ENCODE peak calls at places on chromosome 10, in eight cellular contexts. U is tibial nerve, T is sigmoid colon, B is suprapubic skin, P is foreskin fibroblast, X is choroid plexus epithelial cell, Z is WERI-Rb-1, O is K562. E is an unnamed sample.

GRCh38 chr10:90413196-90413595 is 444.6 kb downstream of the HTR7 start:
- DNase-seq in U (no peak), T (no peak), B (no peak), P (peak; percentile 44), X (peak; percentile 65), Z (no peak), O (no peak), E (no peak)

GRCh38 chr10:109062371-109062770 is 860.9 kb downstream of the XPNPEP1 start:
- DNase-seq in U (no peak), T (no peak), B (no peak), P (peak; percentile 2), X (peak; percentile 53), Z (peak; percentile 10), O (no peak), E (peak; percentile 17)

GRCh38 chr10:62047960-62048383 is 146.5 kb downstream of the ARID5B start:
- DNase-seq in U (no peak), T (peak; percentile 73), B (no peak), P (no peak), X (peak; percentile 52), Z (no peak), O (no peak), E (no peak)

GRCh38 chr10:7804216-7804615 is 14.1 kb upstream of the TAF3 start:
- DNase-seq in U (no peak), T (no peak), B (no peak), P (no peak), X (no peak), Z (no peak), O (no peak), E (no peak)

GRCh38 chr10:6134099-6134880 is 45.5 kb downstream of the RBM17 start:
- DNase-seq in U (no peak), T (peak; percentile 51), B (no peak), P (no peak), X (no peak), Z (no peak), O (no peak), E (no peak)

GRCh38 chr10:69567920-69568319 is 5.3 kb downstream of the NEUROG3 start:
- DNase-seq in U (no peak), T (no peak), B (no peak), P (peak; percentile 79), X (peak; percentile 77), Z (no peak), O (peak; percentile 70), E (peak; percentile 33)

GRCh38 chr10:71323407-71323806 is 4.3 kb downstream of the SLC29A3 start:
- DNase-seq in U (no peak), T (no peak), B (no peak), P (peak; percentile 54), X (peak; percentile 55), Z (peak; percentile 42), O (peak; percentile 81), E (peak; percentile 26)

GRCh38 chr10:96658844-96659243 is 61.5 kb downstream of the PIK3AP1 start:
- DNase-seq in U (no peak), T (no peak), B (no peak), P (no peak), X (no peak), Z (no peak), O (no peak), E (no peak)

GRCh38 chr10:89391882-89392756 is at the start of gene IFIT1:
- DNase-seq in U (no peak), T (peak; percentile 81), B (no peak), P (peak; percentile 87), X (peak; percentile 98), Z (no peak), O (peak; percentile 51), E (peak; percentile 90)

GRCh38 chr10:12321641-12322040 is 27.7 kb upstream of the CAMK1D start:
- DNase-seq in U (no peak), T (no peak), B (no peak), P (no peak), X (no peak), Z (no peak), O (no peak), E (no peak)

GRCh38 chr10:51950371-51950995 is 251.1 kb upstream of the CSTF2T start:
- DNase-seq in U (no peak), T (no peak), B (no peak), P (no peak), X (no peak), Z (no peak), O (no peak), E (no peak)

GRCh38 chr10:45378866-45379265 is 4.8 kb downstream of the ALOX5 start:
- DNase-seq in U (no peak), T (no peak), B (no peak), P (no peak), X (no peak), Z (peak; percentile 18), O (no peak), E (no peak)

GRCh38 chr10:47038881-47039557 is 127.8 kb downstream of the PTPN20 start:
- DNase-seq in U (no peak), T (peak; percentile 25), B (no peak), P (no peak), X (no peak), Z (peak; percentile 92), O (peak; percentile 16), E (no peak)

GRCh38 chr10:75683158-75683557 is 251.7 kb downstream of the LRMDA start:
- DNase-seq in U (no peak), T (peak; percentile 84), B (no peak), P (no peak), X (no peak), Z (no peak), O (no peak), E (no peak)

GRCh38 chr10:30042820-30043219 is 16.6 kb downstream of the JCAD start:
- DNase-seq in U (no peak), T (no peak), B (no peak), P (no peak), X (no peak), Z (no peak), O (no peak), E (no peak)

GRCh38 chr10:88028654-88029053 is 165.2 kb downstream of the PTEN start:
- DNase-seq in U (no peak), T (no peak), B (no peak), P (no peak), X (no peak), Z (peak; percentile 11), O (no peak), E (no peak)

GRCh38 chr10:114920459-114920858 is 17.5 kb upstream of the TRUB1 start:
- DNase-seq in U (no peak), T (no peak), B (no peak), P (no peak), X (no peak), Z (no peak), O (no peak), E (no peak)

GRCh38 chr10:86664370-86665217 is 3.7 kb upstream of the LDB3 start:
- DNase-seq in U (no peak), T (no peak), B (no peak), P (peak; percentile 31), X (no peak), Z (no peak), O (no peak), E (no peak)

DNA sequence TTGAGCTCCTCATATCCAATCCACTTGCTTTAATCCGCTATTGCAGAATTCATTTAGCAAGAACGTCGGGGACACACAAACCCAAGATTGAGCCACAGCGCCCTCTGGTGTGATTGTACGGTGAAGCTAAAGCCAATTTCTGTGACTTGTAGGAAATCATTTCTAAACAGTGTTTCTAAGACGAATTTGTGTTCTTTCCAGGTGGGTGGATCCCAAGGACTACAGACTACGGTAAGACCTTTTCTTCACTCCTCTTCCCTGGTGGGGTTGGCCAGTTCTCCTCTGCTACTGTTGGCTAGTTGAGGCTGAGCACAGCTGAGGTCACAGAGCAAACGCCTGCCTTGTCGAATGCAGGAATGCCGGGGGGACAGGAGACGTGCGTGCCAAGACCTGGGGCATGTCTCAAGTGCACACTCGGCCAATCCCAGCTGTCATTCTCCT is 5.2 kb downstream of the DMBT1 start:
- DNase-seq in U (peak; percentile 80), T (peak; percentile 88), B (peak; percentile 90), P (peak; percentile 92), X (peak; percentile 93), Z (peak; percentile 83), O (peak; percentile 63), E (peak; percentile 60)
- TF ChIP-seq CTCF in U (peak; percentile 83), T (peak; percentile 75), B (peak; percentile 73), P (peak; percentile 79), X (peak; percentile 94), Z (peak; percentile 81), O (peak; percentile 65), E (peak; percentile 89)

DNA sequence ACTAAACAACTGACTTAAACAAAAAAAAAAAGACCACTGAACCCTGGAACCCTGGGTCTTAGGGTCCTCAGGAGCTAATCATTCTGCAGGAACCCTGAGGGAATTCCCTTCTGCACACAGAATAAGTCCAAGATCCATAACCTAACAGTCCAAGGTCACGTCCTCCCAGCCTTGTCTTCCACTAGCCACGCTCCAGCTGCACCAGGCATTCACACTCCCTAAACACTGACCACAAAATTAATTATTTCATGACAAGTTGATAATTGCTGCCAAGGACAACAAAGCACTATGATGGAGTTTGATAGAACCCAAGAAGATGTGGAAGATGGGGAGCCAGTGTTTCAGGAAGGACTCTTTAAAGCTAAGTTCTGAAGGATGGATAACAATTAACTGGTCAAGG is 130.6 kb downstream of the SH3PXD2A start:
- DNase-seq in U (no peak), T (no peak), B (no peak), P (no peak), X (no peak), Z (no peak), O (no peak), E (no peak)
- TF ChIP-seq CTCF in U (no peak), T (no peak), B (no peak), P (no peak), X (no peak), Z (no peak), O (no peak), E (no peak)

DNA sequence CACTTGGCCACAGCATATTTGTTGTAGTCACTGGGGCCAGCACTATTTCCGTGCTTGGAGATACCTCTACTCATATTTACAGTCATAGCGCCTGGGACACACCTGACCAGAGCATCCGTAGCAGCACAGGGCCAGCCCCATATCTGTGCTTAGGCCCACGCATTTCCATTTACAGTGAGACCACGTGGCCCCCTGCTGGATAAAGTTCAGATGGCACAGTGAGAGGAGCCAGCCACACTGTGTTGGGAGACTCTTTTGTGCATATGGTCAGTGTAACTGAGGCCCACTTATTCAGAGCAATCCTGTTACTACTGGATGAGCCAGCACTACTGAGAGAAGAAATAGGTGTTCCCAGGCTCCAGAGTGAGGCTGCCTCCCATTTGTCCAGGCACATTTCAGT is 455.3 kb downstream of the REEP3 start:
- DNase-seq in U (no peak), T (no peak), B (no peak), P (no peak), X (peak; percentile 38), Z (peak; percentile 77), O (peak; percentile 67), E (no peak)
- TF ChIP-seq CTCF in U (peak; percentile 32), T (peak; percentile 12), B (no peak), P (peak; percentile 43), X (peak; percentile 61), Z (peak; percentile 77), O (peak; percentile 76), E (peak; percentile 62)

DNA sequence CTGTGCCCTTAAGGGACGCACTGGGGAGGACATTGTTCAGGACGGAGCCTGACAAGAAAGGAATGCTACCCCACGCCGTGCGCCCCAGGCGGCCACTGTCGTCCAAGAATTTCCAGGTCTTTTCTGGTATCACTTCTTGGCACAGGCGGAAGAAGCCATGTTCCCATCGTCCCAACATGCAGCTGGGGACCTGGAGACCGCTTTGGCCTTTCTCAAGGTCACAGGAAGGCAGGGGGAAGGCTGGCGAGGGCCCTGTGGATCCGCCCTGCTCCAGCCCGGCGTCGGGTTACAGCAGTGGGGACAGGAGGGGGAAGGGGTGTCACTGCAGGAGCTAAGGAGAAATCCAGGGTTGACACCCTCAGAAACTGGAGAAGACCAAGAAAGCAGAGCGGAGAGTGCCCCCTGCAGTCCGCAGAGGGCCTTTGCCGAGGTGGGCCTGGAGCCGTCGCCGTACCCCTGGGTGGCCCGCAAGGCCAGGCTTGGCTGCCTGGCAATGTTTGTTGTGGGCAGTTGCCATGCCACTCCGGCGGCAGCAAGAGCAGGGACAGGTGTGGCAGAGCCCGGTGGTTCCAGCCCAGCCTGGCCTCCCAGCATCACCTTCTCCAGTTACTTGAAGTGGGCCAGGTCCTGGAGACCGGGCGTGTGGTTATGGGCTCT is 104.1 kb downstream of the LHPP start:
- DNase-seq in U (no peak), T (no peak), B (peak; percentile 71), P (peak; percentile 48), X (peak; percentile 52), Z (peak; percentile 73), O (peak; percentile 69), E (no peak)
- TF ChIP-seq CTCF in U (peak; percentile 18), T (no peak), B (no peak), P (peak; percentile 19), X (peak; percentile 79), Z (peak; percentile 91), O (peak; percentile 68), E (peak; percentile 69)